ENCODE peak calls at places on chromosome 16, in six cellular contexts. B is activated naive CD4-positive, alpha-beta T cell treated with anti-CD3 and anti-CD28 coated beads for 36 hours; M is iris pigment epithelial cell; E is upper lobe of right lung; H is fibroblast of the aortic adventitia; U is NCI-H345. I is an unnamed sample.

GRCh38 chr16:49619811-49620157 is 236.1 kb downstream of the ZNF423 start:
- DNase-seq in B (no peak), H (no peak), M (no peak), U (no peak), E (no peak), I (no peak)

GRCh38 chr16:49084628-49085390 is 196.8 kb downstream of the CBLN1 start:
- DNase-seq in E (no peak), B (no peak), H (no peak), U (no peak), M (no peak), I (no peak)

GRCh38 chr16:89712476-89712805 is 8.3 kb downstream of the VPS9D1 start:
- DNase-seq in B (no peak), U (no peak), H (no peak), M (peak), E (no peak), I (no peak)

GRCh38 chr16:84048306-84048705 is 5.7 kb upstream of the SLC38A8 start:
- DNase-seq in U (no peak), B (no peak), H (no peak), M (no peak), E (peak), I (no peak)

GRCh38 chr16:31868701-31869167 is 4.9 kb upstream of the ZNF267 start:
- DNase-seq in B (peak), E (peak), M (peak), U (peak), H (peak), I (peak)

GRCh38 chr16:19681637-19682036 is 36.4 kb downstream of the KNOP1 start:
- DNase-seq in M (no peak), E (no peak), H (no peak), B (no peak), U (no peak), I (no peak)

GRCh38 chr16:71555230-71555891 is 21.5 kb downstream of the TAT start:
- DNase-seq in U (no peak), E (no peak), H (no peak), B (no peak), M (peak), I (no peak)

GRCh38 chr16:29862383-29862883 is 593 bp downstream of the CDIPT start:
- DNase-seq in B (peak), U (peak), E (no peak), M (peak), H (peak), I (no peak)

GRCh38 chr16:75293746-75294145 is 42.3 kb upstream of the BCAR1 start:
- DNase-seq in M (peak), B (no peak), U (no peak), H (no peak), E (no peak), I (no peak)

GRCh38 chr16:50207652-50208051 is 54.5 kb downstream of the TENT4B start:
- DNase-seq in H (peak), B (no peak), M (peak), E (no peak), U (no peak), I (no peak)

GRCh38 chr16:87926246-87927194 is 9.8 kb downstream of the CA5A start:
- DNase-seq in E (peak), M (no peak), H (no peak), U (peak), B (peak), I (no peak)

GRCh38 chr16:1430759-1431496 is at the start of gene PERCC1:
- DNase-seq in B (no peak), H (no peak), U (peak), E (no peak), M (no peak), I (no peak)

GRCh38 chr16:57846078-57846697 is 43.9 kb upstream of the KIFC3 start:
- DNase-seq in H (no peak), B (no peak), U (no peak), E (no peak), M (no peak), I (no peak)

GRCh38 chr16:50547944-50548658 is at the start of gene NKD1:
- DNase-seq in M (peak), H (peak), U (peak), B (peak), E (peak), I (peak)

GRCh38 chr16:69833357-69833781 is 71.2 kb downstream of the WWP2 start:
- DNase-seq in H (peak), E (no peak), M (peak), U (no peak), B (no peak), I (no peak)

GRCh38 chr16:53743149-53743566 is 39.2 kb downstream of the FTO start:
- DNase-seq in M (peak), U (no peak), H (peak), B (peak), E (no peak), I (no peak)

GRCh38 chr16:11152677-11153321 is 103.2 kb downstream of the SOCS1 start:
- DNase-seq in E (no peak), B (no peak), U (peak), H (no peak), M (no peak), I (no peak)

GRCh38 chr16:48862087-48862532 is 252.1 kb upstream of the N4BP1 start:
- DNase-seq in H (peak), U (no peak), E (no peak), B (no peak), M (no peak), I (no peak)